ENCODE peak calls at places on chromosome 21, in ten cellular contexts. One of them, this sample, is unnamed.

GRCh38 chr21:37155216-37155615 is 82.2 kb downstream of the TTC3 start:
- DNase-seq in AG04450: no peak
- DNase-seq in cardiac fibroblast: no peak
- DNase-seq in epithelial cell of esophagus: no peak
- DNase-seq in fibroblast of lung: no peak
- DNase-seq in fibroblast of mammary gland: no peak
- DNase-seq in effector memory CD4-positive, alpha-beta T cell: no peak
- DNase-seq in GM12864: no peak
- DNase-seq in left ventricle myocardium inferior: no peak
- DNase-seq in OCI-LY7: no peak
- DNase-seq in this sample: no peak

GRCh38 chr21:43645414-43645891 is 13.8 kb downstream of the HSF2BP start:
- DNase-seq in AG04450: peak; percentile 42
- DNase-seq in cardiac fibroblast: peak; percentile 91
- DNase-seq in epithelial cell of esophagus: peak; percentile 85
- DNase-seq in fibroblast of lung: peak; percentile 80
- DNase-seq in fibroblast of mammary gland: peak; percentile 77
- DNase-seq in effector memory CD4-positive, alpha-beta T cell: no peak
- DNase-seq in GM12864: peak; percentile 55
- DNase-seq in left ventricle myocardium inferior: no peak
- DNase-seq in OCI-LY7: peak; percentile 56
- DNase-seq in this sample: peak; percentile 25

GRCh38 chr21:42684109-42684916 is 30.9 kb downstream of the PDE9A start:
- DNase-seq in AG04450: no peak
- DNase-seq in cardiac fibroblast: peak; percentile 37
- DNase-seq in epithelial cell of esophagus: peak; percentile 7
- DNase-seq in fibroblast of lung: no peak
- DNase-seq in fibroblast of mammary gland: peak; percentile 53
- DNase-seq in effector memory CD4-positive, alpha-beta T cell: no peak
- DNase-seq in GM12864: no peak
- DNase-seq in left ventricle myocardium inferior: no peak
- DNase-seq in OCI-LY7: peak; percentile 14
- DNase-seq in this sample: peak; percentile 90

GRCh38 chr21:17460094-17460493 is 52.7 kb upstream of the CXADR start:
- DNase-seq in AG04450: no peak
- DNase-seq in cardiac fibroblast: peak; percentile 37
- DNase-seq in epithelial cell of esophagus: no peak
- DNase-seq in fibroblast of lung: peak; percentile 58
- DNase-seq in fibroblast of mammary gland: no peak
- DNase-seq in effector memory CD4-positive, alpha-beta T cell: no peak
- DNase-seq in GM12864: no peak
- DNase-seq in left ventricle myocardium inferior: no peak
- DNase-seq in OCI-LY7: no peak
- DNase-seq in this sample: no peak

GRCh38 chr21:37784591-37785318 is 131.5 kb downstream of the KCNJ6 start:
- DNase-seq in AG04450: no peak
- DNase-seq in cardiac fibroblast: no peak
- DNase-seq in epithelial cell of esophagus: no peak
- DNase-seq in fibroblast of lung: no peak
- DNase-seq in fibroblast of mammary gland: no peak
- DNase-seq in effector memory CD4-positive, alpha-beta T cell: no peak
- DNase-seq in GM12864: no peak
- DNase-seq in left ventricle myocardium inferior: no peak
- DNase-seq in OCI-LY7: no peak
- DNase-seq in this sample: no peak

GRCh38 chr21:33231526-33231925 is 1.8 kb downstream of the IFNAR2 start:
- DNase-seq in AG04450: no peak
- DNase-seq in cardiac fibroblast: no peak
- DNase-seq in epithelial cell of esophagus: no peak
- DNase-seq in fibroblast of lung: no peak
- DNase-seq in fibroblast of mammary gland: no peak
- DNase-seq in effector memory CD4-positive, alpha-beta T cell: no peak
- DNase-seq in GM12864: no peak
- DNase-seq in left ventricle myocardium inferior: no peak
- DNase-seq in OCI-LY7: no peak
- DNase-seq in this sample: no peak

GRCh38 chr21:31124005-31124404 is 85.7 kb upstream of the KRTAP19-8 start:
- DNase-seq in AG04450: no peak
- DNase-seq in cardiac fibroblast: no peak
- DNase-seq in epithelial cell of esophagus: no peak
- DNase-seq in fibroblast of lung: no peak
- DNase-seq in fibroblast of mammary gland: no peak
- DNase-seq in effector memory CD4-positive, alpha-beta T cell: no peak
- DNase-seq in GM12864: no peak
- DNase-seq in left ventricle myocardium inferior: no peak
- DNase-seq in OCI-LY7: no peak
- DNase-seq in this sample: no peak

GRCh38 chr21:25191141-25191540 is 416.1 kb downstream of the MRPL39 start:
- DNase-seq in AG04450: no peak
- DNase-seq in cardiac fibroblast: no peak
- DNase-seq in epithelial cell of esophagus: no peak
- DNase-seq in fibroblast of lung: no peak
- DNase-seq in fibroblast of mammary gland: no peak
- DNase-seq in effector memory CD4-positive, alpha-beta T cell: no peak
- DNase-seq in GM12864: peak; percentile 40
- DNase-seq in left ventricle myocardium inferior: no peak
- DNase-seq in OCI-LY7: no peak
- DNase-seq in this sample: no peak

GRCh38 chr21:41769106-41769505 is 2.3 kb upstream of the RIPK4 start:
- DNase-seq in AG04450: no peak
- DNase-seq in cardiac fibroblast: no peak
- DNase-seq in epithelial cell of esophagus: no peak
- DNase-seq in fibroblast of lung: no peak
- DNase-seq in fibroblast of mammary gland: no peak
- DNase-seq in effector memory CD4-positive, alpha-beta T cell: no peak
- DNase-seq in GM12864: no peak
- DNase-seq in left ventricle myocardium inferior: no peak
- DNase-seq in OCI-LY7: no peak
- DNase-seq in this sample: no peak

GRCh38 chr21:42565886-42566523 is 52.4 kb downstream of the SLC37A1 start:
- DNase-seq in AG04450: no peak
- DNase-seq in cardiac fibroblast: no peak
- DNase-seq in epithelial cell of esophagus: no peak
- DNase-seq in fibroblast of lung: no peak
- DNase-seq in fibroblast of mammary gland: no peak
- DNase-seq in effector memory CD4-positive, alpha-beta T cell: no peak
- DNase-seq in GM12864: no peak
- DNase-seq in left ventricle myocardium inferior: no peak
- DNase-seq in OCI-LY7: no peak
- DNase-seq in this sample: no peak

GRCh38 chr21:43809853-43810504 is 20.6 kb downstream of the RRP1 start:
- DNase-seq in AG04450: no peak
- DNase-seq in cardiac fibroblast: no peak
- DNase-seq in epithelial cell of esophagus: peak; percentile 27
- DNase-seq in fibroblast of lung: no peak
- DNase-seq in fibroblast of mammary gland: no peak
- DNase-seq in effector memory CD4-positive, alpha-beta T cell: no peak
- DNase-seq in GM12864: no peak
- DNase-seq in left ventricle myocardium inferior: no peak
- DNase-seq in OCI-LY7: no peak
- DNase-seq in this sample: no peak

GRCh38 chr21:38081663-38082062 is 165.4 kb upstream of the KCNJ6 start:
- DNase-seq in AG04450: no peak
- DNase-seq in cardiac fibroblast: no peak
- DNase-seq in epithelial cell of esophagus: no peak
- DNase-seq in fibroblast of lung: no peak
- DNase-seq in fibroblast of mammary gland: no peak
- DNase-seq in effector memory CD4-positive, alpha-beta T cell: no peak
- DNase-seq in GM12864: no peak
- DNase-seq in left ventricle myocardium inferior: no peak
- DNase-seq in OCI-LY7: no peak
- DNase-seq in this sample: no peak

GRCh38 chr21:15206514-15206913 is 141.7 kb upstream of the NRIP1 start:
- DNase-seq in AG04450: no peak
- DNase-seq in cardiac fibroblast: no peak
- DNase-seq in epithelial cell of esophagus: no peak
- DNase-seq in fibroblast of lung: no peak
- DNase-seq in fibroblast of mammary gland: no peak
- DNase-seq in effector memory CD4-positive, alpha-beta T cell: no peak
- DNase-seq in GM12864: peak; percentile 8
- DNase-seq in left ventricle myocardium inferior: no peak
- DNase-seq in OCI-LY7: no peak
- DNase-seq in this sample: no peak

DNA sequence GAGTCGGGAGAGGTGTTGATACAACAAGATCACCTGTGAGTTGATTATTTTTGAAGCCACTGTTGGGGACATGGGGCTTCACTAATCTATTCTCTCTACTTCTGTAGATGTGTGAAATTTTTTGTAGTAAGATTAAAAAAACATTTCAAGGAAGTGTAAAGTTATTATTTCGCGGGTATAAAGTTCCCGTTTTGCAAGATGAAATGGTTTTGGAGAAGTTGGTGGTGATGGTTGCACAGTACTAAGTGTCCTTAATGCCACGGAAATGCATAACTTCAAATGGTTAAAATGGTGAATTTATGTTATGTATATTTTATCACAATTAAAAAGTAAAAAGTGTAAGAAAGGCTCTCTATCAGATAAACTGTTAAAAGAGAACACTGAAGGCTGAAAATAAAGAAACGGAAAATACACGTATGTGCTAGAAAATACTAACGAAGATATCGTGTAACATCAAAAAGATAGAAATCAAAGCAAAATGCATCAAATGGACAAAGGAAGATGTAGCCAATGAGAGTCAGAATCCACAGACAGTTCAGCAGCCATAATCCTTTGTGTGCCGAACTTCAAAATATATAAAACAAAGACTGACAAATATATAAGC is 2.9 kb upstream of the ITGB2 start:
- DNase-seq in AG04450: no peak
- DNase-seq in cardiac fibroblast: no peak
- DNase-seq in epithelial cell of esophagus: no peak
- DNase-seq in fibroblast of lung: no peak
- DNase-seq in fibroblast of mammary gland: no peak
- DNase-seq in effector memory CD4-positive, alpha-beta T cell: no peak
- DNase-seq in GM12864: no peak
- DNase-seq in left ventricle myocardium inferior: no peak
- DNase-seq in OCI-LY7: no peak
- DNase-seq in this sample: no peak
- H3K4me3 ChIP-seq in AG04450: no peak overlapping the region
- H3K4me3 ChIP-seq in cardiac fibroblast: no peak overlapping the region
- H3K4me3 ChIP-seq in epithelial cell of esophagus: no peak overlapping the region
- H3K4me3 ChIP-seq in fibroblast of lung: no peak overlapping the region
- H3K4me3 ChIP-seq in fibroblast of mammary gland: no peak overlapping the region
- H3K4me3 ChIP-seq in effector memory CD4-positive, alpha-beta T cell: no peak overlapping the region
- H3K4me3 ChIP-seq in GM12864: no peak overlapping the region
- H3K4me3 ChIP-seq in left ventricle myocardium inferior: no peak overlapping the region
- H3K4me3 ChIP-seq in OCI-LY7: no peak overlapping the region
- H3K4me3 ChIP-seq in this sample: no peak overlapping the region

DNA sequence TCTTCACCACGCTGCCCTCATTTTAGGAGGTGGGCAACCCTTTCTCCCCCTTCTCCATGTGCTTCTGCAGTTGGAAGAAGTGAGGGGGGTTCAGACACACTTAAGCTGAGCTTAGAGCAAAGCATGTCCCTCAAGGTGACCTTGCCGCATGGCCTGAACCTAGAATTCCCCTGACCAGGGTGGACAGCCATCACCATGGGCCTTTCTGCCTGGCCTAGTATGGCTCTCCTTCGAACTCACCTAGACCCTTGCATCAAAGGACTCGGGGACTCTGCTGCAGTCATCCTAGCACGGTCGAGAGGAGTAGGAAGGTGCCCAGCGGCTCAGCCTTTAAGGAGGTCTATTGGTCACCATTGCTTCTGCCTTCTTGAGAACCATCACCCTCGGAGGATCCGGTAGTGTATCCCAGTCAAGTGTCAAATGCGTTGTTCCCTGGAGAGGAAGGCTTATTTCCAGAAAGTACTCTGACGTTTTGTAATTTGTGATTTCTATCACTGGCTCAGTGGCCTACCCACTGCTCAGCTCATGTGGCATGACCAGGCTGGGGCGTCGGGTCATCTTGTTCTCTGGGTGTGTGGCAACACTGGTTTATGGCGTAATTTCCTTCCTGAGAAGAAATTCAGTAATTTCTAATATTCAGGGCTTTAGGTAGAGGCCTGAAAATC is at the start of gene KCNE1:
- DNase-seq in AG04450: no peak
- DNase-seq in cardiac fibroblast: peak; percentile 68
- DNase-seq in epithelial cell of esophagus: peak; percentile 67
- DNase-seq in fibroblast of lung: peak; percentile 58
- DNase-seq in fibroblast of mammary gland: peak; percentile 48
- DNase-seq in effector memory CD4-positive, alpha-beta T cell: no peak
- DNase-seq in GM12864: no peak
- DNase-seq in left ventricle myocardium inferior: no peak
- DNase-seq in OCI-LY7: no peak
- DNase-seq in this sample: no peak
- H3K4me3 ChIP-seq in AG04450: no peak within 1 kb of the TSS
- H3K4me3 ChIP-seq in cardiac fibroblast: no peak within 1 kb of the TSS
- H3K4me3 ChIP-seq in epithelial cell of esophagus: no peak within 1 kb of the TSS
- H3K4me3 ChIP-seq in fibroblast of lung: no peak within 1 kb of the TSS
- H3K4me3 ChIP-seq in fibroblast of mammary gland: no peak within 1 kb of the TSS
- H3K4me3 ChIP-seq in effector memory CD4-positive, alpha-beta T cell: no peak within 1 kb of the TSS
- H3K4me3 ChIP-seq in GM12864: no peak within 1 kb of the TSS
- H3K4me3 ChIP-seq in left ventricle myocardium inferior: no peak within 1 kb of the TSS
- H3K4me3 ChIP-seq in OCI-LY7: no peak within 1 kb of the TSS
- H3K4me3 ChIP-seq in this sample: no peak within 1 kb of the TSS

DNA sequence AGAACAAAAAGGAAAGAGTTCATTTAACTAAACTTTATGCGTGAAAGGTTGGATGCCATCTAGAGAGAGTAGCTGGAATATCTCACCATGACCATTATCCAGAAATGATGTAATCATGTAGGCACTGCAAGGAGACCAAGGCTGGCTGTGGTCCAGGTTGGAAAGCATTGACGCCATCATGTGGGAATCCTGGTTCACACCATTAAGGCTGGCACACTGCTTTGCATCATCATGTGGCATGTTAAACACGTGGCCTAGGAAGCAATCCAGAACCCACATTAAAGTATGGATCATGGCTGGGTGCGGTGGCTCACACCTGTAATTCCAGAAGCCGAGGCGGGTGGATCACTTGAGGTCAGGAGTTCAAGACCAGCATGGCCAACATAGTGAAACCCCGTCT is 4.3 kb downstream of the ADAMTS1 start:
- DNase-seq in AG04450: no peak
- DNase-seq in cardiac fibroblast: peak; percentile 89
- DNase-seq in epithelial cell of esophagus: peak; percentile 95
- DNase-seq in fibroblast of lung: peak; percentile 86
- DNase-seq in fibroblast of mammary gland: peak; percentile 86
- DNase-seq in effector memory CD4-positive, alpha-beta T cell: no peak
- DNase-seq in GM12864: no peak
- DNase-seq in left ventricle myocardium inferior: peak; percentile 57
- DNase-seq in OCI-LY7: no peak
- DNase-seq in this sample: no peak
- H3K4me3 ChIP-seq in AG04450: peak overlapping the region; percentile 51
- H3K4me3 ChIP-seq in cardiac fibroblast: no peak overlapping the region
- H3K4me3 ChIP-seq in epithelial cell of esophagus: no peak overlapping the region
- H3K4me3 ChIP-seq in fibroblast of lung: peak overlapping the region; percentile 1
- H3K4me3 ChIP-seq in fibroblast of mammary gland: no peak overlapping the region
- H3K4me3 ChIP-seq in effector memory CD4-positive, alpha-beta T cell: no peak overlapping the region
- H3K4me3 ChIP-seq in GM12864: no peak overlapping the region
- H3K4me3 ChIP-seq in left ventricle myocardium inferior: peak overlapping the region; percentile 94
- H3K4me3 ChIP-seq in OCI-LY7: no peak overlapping the region
- H3K4me3 ChIP-seq in this sample: peak overlapping the region; percentile 11

DNA sequence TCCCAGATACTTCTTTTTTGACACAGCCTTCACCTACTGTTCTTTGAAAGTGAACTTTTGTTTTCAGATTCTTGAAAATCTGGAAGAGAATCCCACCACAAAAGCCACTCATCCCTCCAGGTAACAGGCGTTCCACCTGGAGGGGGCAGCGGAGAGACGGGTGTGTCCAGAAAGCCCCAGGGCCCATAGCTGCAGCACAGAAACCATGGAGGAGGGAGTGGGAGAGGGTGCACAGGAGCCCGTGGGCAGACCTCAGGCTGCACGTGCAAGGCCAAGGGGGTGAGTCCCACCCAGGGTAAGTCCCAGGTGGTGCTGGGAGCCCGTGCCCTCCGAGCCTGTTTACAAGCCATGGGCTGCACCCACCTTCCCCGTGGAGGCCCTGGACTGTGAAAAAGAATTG is 86.5 kb downstream of the PSMG1 start:
- DNase-seq in AG04450: no peak
- DNase-seq in cardiac fibroblast: no peak
- DNase-seq in epithelial cell of esophagus: no peak
- DNase-seq in fibroblast of lung: no peak
- DNase-seq in fibroblast of mammary gland: no peak
- DNase-seq in effector memory CD4-positive, alpha-beta T cell: no peak
- DNase-seq in GM12864: no peak
- DNase-seq in left ventricle myocardium inferior: no peak
- DNase-seq in OCI-LY7: peak; percentile 5
- DNase-seq in this sample: no peak
- H3K4me3 ChIP-seq in AG04450: no peak overlapping the region
- H3K4me3 ChIP-seq in cardiac fibroblast: no peak overlapping the region
- H3K4me3 ChIP-seq in epithelial cell of esophagus: no peak overlapping the region
- H3K4me3 ChIP-seq in fibroblast of lung: no peak overlapping the region
- H3K4me3 ChIP-seq in fibroblast of mammary gland: no peak overlapping the region
- H3K4me3 ChIP-seq in effector memory CD4-positive, alpha-beta T cell: no peak overlapping the region
- H3K4me3 ChIP-seq in GM12864: no peak overlapping the region
- H3K4me3 ChIP-seq in left ventricle myocardium inferior: no peak overlapping the region
- H3K4me3 ChIP-seq in OCI-LY7: no peak overlapping the region
- H3K4me3 ChIP-seq in this sample: no peak overlapping the region

This sample was measured in Jurkat, Clone E6-1.